ENCODE peak calls at places on chromosome 22, in eight cellular contexts. T is heart left ventricle, U is sigmoid colon, H is tibial nerve, J is stomach, V is lower leg skin, K is uterus, F is testis. P is an unnamed sample.

GRCh38 chr22:25582946-25583345 is 18.5 kb downstream of the GRK3 start:
- DNase-seq in T (no peak), U (no peak), H (no peak), J (no peak), V (no peak), K (no peak), F (no peak), P (no peak)

GRCh38 chr22:49306632-49306975 is 521.1 kb downstream of the BRD1 start:
- DNase-seq in T (no peak), U (peak), H (peak), J (peak), V (no peak), K (no peak), F (no peak), P (no peak)

GRCh38 chr22:35587447-35587870 is 29.7 kb downstream of the MB start:
- DNase-seq in T (peak), U (peak), H (no peak), J (peak), V (no peak), K (peak), F (peak), P (no peak)

GRCh38 chr22:23062616-23063538 is 7.4 kb upstream of the GNAZ start:
- DNase-seq in T (no peak), U (no peak), H (no peak), J (peak), V (no peak), K (no peak), F (peak), P (peak)

GRCh38 chr22:41907436-41908401 is 7.2 kb downstream of the SHISA8 start:
- DNase-seq in T (no peak), U (no peak), H (no peak), J (no peak), V (no peak), K (no peak), F (no peak), P (no peak)

GRCh38 chr22:26800858-26801257 is 143.5 kb downstream of the MIAT start:
- DNase-seq in T (no peak), U (no peak), H (no peak), J (no peak), V (no peak), K (no peak), F (no peak), P (no peak)

GRCh38 chr22:43796567-43796966 is 15.5 kb downstream of the EFCAB6 start:
- DNase-seq in T (no peak), U (no peak), H (no peak), J (no peak), V (no peak), K (no peak), F (peak), P (peak)

GRCh38 chr22:35708453-35708852 is 9.2 kb upstream of the APOL5 start:
- DNase-seq in T (no peak), U (no peak), H (no peak), J (no peak), V (no peak), K (no peak), F (no peak), P (no peak)

GRCh38 chr22:49087716-49088660 is 739.7 kb downstream of the BRD1 start:
- DNase-seq in T (no peak), U (peak), H (no peak), J (no peak), V (no peak), K (no peak), F (no peak), P (no peak)

GRCh38 chr22:48882636-48883200 is 945.0 kb downstream of the BRD1 start:
- DNase-seq in T (no peak), U (peak), H (no peak), J (no peak), V (no peak), K (no peak), F (no peak), P (no peak)

GRCh38 chr22:31872209-31872608 is 72.1 kb upstream of the YWHAH start:
- DNase-seq in T (no peak), U (no peak), H (no peak), J (peak), V (no peak), K (no peak), F (no peak), P (no peak)

GRCh38 chr22:49232319-49233067 is 595.2 kb downstream of the BRD1 start:
- DNase-seq in T (no peak), U (no peak), H (no peak), J (no peak), V (no peak), K (no peak), F (peak), P (peak)

GRCh38 chr22:44782286-44782830 is 30.0 kb downstream of the ARHGAP8 start:
- DNase-seq in T (no peak), U (no peak), H (no peak), J (no peak), V (peak), K (no peak), F (peak), P (no peak)

GRCh38 chr22:47161631-47162030 is 399.2 kb downstream of the TBC1D22A start:
- DNase-seq in T (no peak), U (peak), H (no peak), J (no peak), V (no peak), K (peak), F (no peak), P (no peak)

GRCh38 chr22:29457730-29458129 is 19.3 kb downstream of the RFPL1 start:
- DNase-seq in T (no peak), U (no peak), H (no peak), J (no peak), V (no peak), K (no peak), F (peak), P (no peak)

GRCh38 chr22:20794132-20794990 is 20.4 kb downstream of the SERPIND1 start:
- DNase-seq in T (no peak), U (no peak), H (no peak), J (no peak), V (no peak), K (no peak), F (no peak), P (no peak)
- TF ChIP-seq POLR2A in T (no peak), U (no peak), H (no peak), J (no peak), V (no peak), K (no peak), F (no peak), P (no peak)

GRCh38 chr22:46085831-46086576 is 64.3 kb upstream of the PPARA start:
- DNase-seq in T (peak), U (peak), H (peak), J (peak), V (peak), K (peak), F (no peak), P (no peak)
- TF ChIP-seq POLR2A in T (no peak), U (no peak), H (no peak), J (no peak), V (no peak), K (peak), F (no peak), P (no peak)

DNA sequence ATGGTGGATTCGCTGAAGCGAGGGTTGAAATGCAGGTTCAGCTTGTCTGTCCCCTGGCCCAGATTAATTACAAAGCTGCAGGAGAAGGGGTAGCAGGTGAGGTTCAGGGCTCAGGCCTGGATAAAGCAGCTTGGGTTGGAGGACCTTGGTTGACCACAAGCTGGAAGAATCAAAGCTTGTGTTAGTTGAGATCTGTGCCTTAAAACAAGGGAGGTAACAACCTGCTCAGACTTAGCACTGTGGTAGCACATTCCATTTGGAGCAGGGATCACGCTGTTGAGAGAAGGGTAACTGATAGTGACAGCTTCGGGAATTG is 9.3 kb downstream of the LGALS2 start:
- DNase-seq in T (no peak), U (no peak), H (no peak), J (no peak), V (no peak), K (no peak), F (no peak), P (no peak)
- TF ChIP-seq POLR2A in T (no peak), U (no peak), H (no peak), J (no peak), V (no peak), K (no peak), F (no peak), P (no peak)

GRCh38 chr22:50527921-50528681 is 1.7 kb downstream of the TYMP start:
- DNase-seq in T (peak), U (no peak), H (no peak), J (no peak), V (no peak), K (no peak), F (no peak), P (no peak)

GRCh38 chr22:50530280-50530856 is 556 bp upstream of the TYMP start:
- DNase-seq in T (peak), U (peak), H (peak), J (peak), V (peak), K (peak), F (no peak), P (no peak)

GRCh38 chr22:50526849-50527801 is 1.7 kb upstream of the SCO2 start:
- DNase-seq in T (peak), U (peak), H (no peak), J (peak), V (peak), K (no peak), F (no peak), P (no peak)

GRCh38 chr22:50529416-50530279 is at the start of gene TYMP:
- DNase-seq in T (peak), U (peak), H (peak), J (peak), V (peak), K (peak), F (no peak), P (no peak)

GRCh38 chr22:50528682-50529415 is 963 bp downstream of the TYMP start:
- DNase-seq in T (peak), U (no peak), H (no peak), J (no peak), V (no peak), K (no peak), F (no peak), P (no peak)
- TF ChIP-seq POLR2A in T (no peak), U (no peak), H (no peak), J (no peak), V (no peak), K (no peak), F (no peak), P (no peak)

DNA sequence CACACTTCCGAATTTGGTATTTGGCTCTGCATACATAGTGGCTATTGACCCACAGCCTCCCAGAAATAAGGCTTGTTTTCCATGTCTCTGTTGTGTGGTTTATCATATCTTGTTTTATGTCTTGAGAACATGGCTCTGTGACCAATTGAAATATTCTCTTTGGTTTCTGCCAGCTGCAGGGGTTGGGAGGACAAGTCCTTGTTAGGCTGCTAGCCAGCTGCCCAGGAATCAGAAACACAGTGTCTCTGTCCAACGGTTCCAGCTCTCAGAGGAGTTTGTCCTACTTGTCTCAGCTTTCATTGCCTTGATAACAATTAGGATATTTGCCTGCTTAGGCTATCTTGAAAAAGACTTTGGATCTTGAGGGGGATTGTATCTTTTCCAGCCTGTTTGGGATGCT is 6.0 kb upstream of the SLC7A4 start:
- DNase-seq in T (no peak), U (no peak), H (no peak), J (no peak), V (no peak), K (no peak), F (peak), P (no peak)
- TF ChIP-seq POLR2A in T (no peak), U (no peak), H (no peak), J (no peak), V (no peak), K (no peak), F (no peak), P (no peak)

DNA sequence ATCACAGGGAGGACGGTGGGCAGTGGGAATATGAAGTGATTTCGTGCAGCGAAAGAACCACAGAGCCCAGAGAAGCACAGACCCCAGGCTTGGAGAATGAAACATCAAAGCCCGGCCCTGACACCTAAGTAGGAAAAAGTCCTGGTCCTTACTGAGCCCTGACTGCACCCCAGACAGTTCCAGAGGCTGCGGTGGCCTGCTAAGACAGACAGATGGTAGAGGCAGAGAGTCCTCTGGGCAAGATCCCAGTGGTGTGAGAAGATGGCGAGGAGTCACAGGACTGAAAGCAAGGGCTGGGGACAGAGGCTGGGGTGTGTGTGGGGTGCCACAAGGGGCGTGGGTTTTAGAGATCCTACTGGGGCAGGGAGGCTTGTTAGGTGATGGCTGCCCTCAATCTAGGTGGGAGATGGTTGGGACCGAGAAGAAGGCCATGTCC is 3.7 kb downstream of the CBX6 start:
- DNase-seq in T (no peak), U (peak), H (no peak), J (no peak), V (no peak), K (no peak), F (no peak), P (no peak)
- TF ChIP-seq POLR2A in T (no peak), U (no peak), H (no peak), J (no peak), V (no peak), K (no peak), F (no peak), P (no peak)

P was measured in esophagus muscularis mucosa.